ENCODE peak calls at places on chromosomes 6 and 20, in nine cellular contexts. S is Peyer's patch, Q is suprapubic skin, T is tibial nerve, Z is esophagus squamous epithelium, H is uterus, D is body of pancreas, C is A549, E is HCT116. P is an unnamed sample. For H3K9me3, the result is how much of the 10 kb centered on the place peaks cover.

GRCh38 chr6:143539723-143540122 is 28.2 kb upstream of the FUCA2 start:
- DNase-seq in S (no peak), Q (no peak), T (no peak), Z (no peak), H (no peak), D (no peak), C (no peak), E (no peak), P (no peak)

GRCh38 chr6:134002821-134003220 is 49.6 kb downstream of the SLC2A12 start:
- DNase-seq in S (no peak), Q (no peak), T (no peak), Z (no peak), H (no peak), D (no peak), C (no peak), E (no peak), P (no peak)

GRCh38 chr6:34986845-34987246 is 97.8 kb downstream of the ANKS1A start:
- DNase-seq in S (peak), Q (peak), T (peak), Z (no peak), H (peak), D (peak), C (peak), E (peak), P (peak)

GRCh38 chr20:5316188-5317158 is at the start of gene PROKR2:
- DNase-seq in S (no peak), Q (no peak), T (no peak), Z (no peak), H (no peak), D (no peak), C (no peak), E (no peak), P (peak)

GRCh38 chr6:40894962-40895799 is 143.8 kb downstream of the UNC5CL start:
- DNase-seq in S (peak), Q (peak), T (peak), Z (no peak), H (peak), D (peak), C (peak), E (peak), P (peak)

GRCh38 chr6:105769197-105769596 is 316.9 kb upstream of the PRDM1 start:
- DNase-seq in S (no peak), Q (no peak), T (no peak), Z (no peak), H (no peak), D (no peak), C (no peak), E (no peak), P (no peak)

GRCh38 chr6:129416337-129416990 is 293.5 kb downstream of the ARHGAP18 start:
- DNase-seq in S (no peak), Q (no peak), T (no peak), Z (no peak), H (no peak), D (no peak), C (no peak), E (no peak), P (no peak)

GRCh38 chr6:158361961-158362634 is 49.8 kb downstream of the TULP4 start:
- DNase-seq in S (no peak), Q (no peak), T (no peak), Z (no peak), H (no peak), D (no peak), C (no peak), E (no peak), P (no peak)

GRCh38 chr20:38270869-38271608 is 10.5 kb upstream of the KIAA1755 start:
- DNase-seq in S (peak), Q (no peak), T (peak), Z (no peak), H (peak), D (no peak), C (peak), E (peak), P (peak)

GRCh38 chr6:20810732-20811111 is 276.5 kb downstream of the CDKAL1 start:
- DNase-seq in S (no peak), Q (no peak), T (no peak), Z (no peak), H (no peak), D (no peak), C (peak), E (no peak), P (no peak)

GRCh38 chr6:160412993-160413392 is 64.8 kb downstream of the SLC22A3 start:
- DNase-seq in S (no peak), Q (no peak), T (no peak), Z (no peak), H (no peak), D (no peak), C (no peak), E (no peak), P (no peak)

GRCh38 chr6:138572200-138572875 is 73.0 kb upstream of the NHSL1 start:
- DNase-seq in S (peak), Q (no peak), T (peak), Z (no peak), H (peak), D (peak), C (no peak), E (no peak), P (peak)

GRCh38 chr6:131924881-131925474 is 26.2 kb downstream of the CCN2 start:
- DNase-seq in S (no peak), Q (no peak), T (no peak), Z (no peak), H (no peak), D (no peak), C (peak), E (peak), P (no peak)

GRCh38 chr20:23161244-23161875 is 75.2 kb upstream of the CD93 start:
- DNase-seq in S (no peak), Q (no peak), T (no peak), Z (no peak), H (peak), D (no peak), C (no peak), E (no peak), P (no peak)

GRCh38 chr20:60102665-60103210 is 144.5 kb downstream of the CDH26 start:
- DNase-seq in S (no peak), Q (no peak), T (no peak), Z (no peak), H (no peak), D (no peak), C (no peak), E (no peak), P (no peak)

GRCh38 chr20:33731693-33732165 is at the start of gene ZNF341:
- DNase-seq in S (peak), Q (peak), T (peak), Z (peak), H (peak), D (peak), C (peak), E (peak), P (peak)

GRCh38 chr6:108735991-108736345 is 112.3 kb upstream of the ARMC2 start:
- DNase-seq in S (peak), Q (peak), T (no peak), Z (no peak), H (no peak), D (no peak), C (no peak), E (peak), P (no peak)

GRCh38 chr6:1572892-1573291 is 36.8 kb upstream of the FOXC1 start:
- DNase-seq in S (no peak), Q (no peak), T (peak), Z (no peak), H (no peak), D (no peak), C (no peak), E (no peak), P (no peak)

GRCh38 chr6:6712258-6712978 is 123.9 kb downstream of the LY86 start:
- DNase-seq in S (peak), Q (no peak), T (no peak), Z (no peak), H (no peak), D (peak), C (peak), E (peak), P (no peak)

DNA sequence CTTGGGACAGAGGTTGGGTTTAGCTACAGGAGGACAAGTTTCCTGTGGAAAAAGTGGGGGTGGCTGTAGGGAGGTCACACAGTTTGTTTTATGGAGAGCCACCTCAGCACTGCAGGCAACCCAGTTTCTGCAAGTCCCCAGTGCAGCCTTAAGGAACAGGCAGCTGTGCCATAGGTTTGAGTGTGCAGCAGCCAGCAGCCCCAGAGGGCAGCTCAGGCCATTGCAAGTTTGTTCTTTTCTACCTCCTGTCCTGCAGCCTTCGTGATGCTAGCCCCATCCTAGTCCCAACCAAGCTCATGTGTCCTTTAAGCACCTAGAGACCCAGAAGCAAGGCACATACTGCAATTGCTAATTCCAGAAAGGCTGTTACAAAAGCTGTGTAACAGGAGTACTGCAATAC is 58.8 kb downstream of the ZBTB9 start:
- DNase-seq in S (no peak), Q (no peak), T (no peak), Z (no peak), H (no peak), D (no peak), C (no peak), E (no peak), P (no peak)
- TF ChIP-seq CTCF in S (no peak), Q (no peak), T (no peak), Z (no peak), H (no peak), D (no peak), C (no peak), E (no peak), P (no peak)

GRCh38 chr6:14537061-14537460 is 419.5 kb downstream of the CD83 start:
- DNase-seq in S (no peak), Q (no peak), T (no peak), Z (no peak), H (no peak), D (no peak), C (no peak), E (no peak), P (no peak)
- H3K9me3 ChIP-seq in S (under half), Q (under half), T (under half), Z (under half), H (under half), D (under half), C (under half), E (under half), P (under half)

GRCh38 chr6:85677243-85677956 is 34.7 kb upstream of the SYNCRIP start:
- DNase-seq in S (no peak), Q (no peak), T (no peak), Z (no peak), H (no peak), D (no peak), C (no peak), E (no peak), P (no peak)
- TF ChIP-seq POLR2A in S (no peak), Q (no peak), T (no peak), Z (no peak), H (no peak), D (no peak), C (no peak), E (no peak), P (no peak)

DNA sequence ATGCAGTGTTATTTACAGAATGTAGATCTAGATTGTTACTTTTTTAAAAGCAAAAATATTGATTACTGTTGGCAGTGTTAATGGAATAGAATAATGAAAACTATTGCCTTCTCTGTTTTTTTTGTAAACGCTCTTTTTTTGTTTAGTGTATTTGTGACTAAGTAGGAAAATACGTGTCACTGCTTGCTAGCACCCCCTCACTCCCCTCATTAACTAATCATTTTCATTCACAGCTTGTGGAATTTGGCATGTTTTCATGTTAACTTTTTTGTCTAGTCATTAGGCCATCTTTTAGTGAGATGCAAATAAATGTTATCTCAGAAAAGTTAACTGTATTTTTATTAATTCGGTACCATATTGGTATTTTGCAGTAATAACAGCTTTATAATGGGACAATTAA is 29.8 kb downstream of the ADGRG6 start:
- DNase-seq in S (no peak), Q (no peak), T (no peak), Z (no peak), H (no peak), D (no peak), C (no peak), E (no peak), P (no peak)
- TF ChIP-seq CTCF in S (no peak), Q (no peak), T (no peak), Z (no peak), H (no peak), D (no peak), C (no peak), E (no peak), P (no peak)

GRCh38 chr6:116801971-116802370 is 26.9 kb downstream of the GPRC6A start:
- DNase-seq in S (no peak), Q (no peak), T (no peak), Z (no peak), H (no peak), D (no peak), C (no peak), E (no peak), P (no peak)
- H3K9me3 ChIP-seq in S (under half), Q (under half), T (under half), Z (under half), H (under half), D (under half), C (under half), E (under half), P (under half)

DNA sequence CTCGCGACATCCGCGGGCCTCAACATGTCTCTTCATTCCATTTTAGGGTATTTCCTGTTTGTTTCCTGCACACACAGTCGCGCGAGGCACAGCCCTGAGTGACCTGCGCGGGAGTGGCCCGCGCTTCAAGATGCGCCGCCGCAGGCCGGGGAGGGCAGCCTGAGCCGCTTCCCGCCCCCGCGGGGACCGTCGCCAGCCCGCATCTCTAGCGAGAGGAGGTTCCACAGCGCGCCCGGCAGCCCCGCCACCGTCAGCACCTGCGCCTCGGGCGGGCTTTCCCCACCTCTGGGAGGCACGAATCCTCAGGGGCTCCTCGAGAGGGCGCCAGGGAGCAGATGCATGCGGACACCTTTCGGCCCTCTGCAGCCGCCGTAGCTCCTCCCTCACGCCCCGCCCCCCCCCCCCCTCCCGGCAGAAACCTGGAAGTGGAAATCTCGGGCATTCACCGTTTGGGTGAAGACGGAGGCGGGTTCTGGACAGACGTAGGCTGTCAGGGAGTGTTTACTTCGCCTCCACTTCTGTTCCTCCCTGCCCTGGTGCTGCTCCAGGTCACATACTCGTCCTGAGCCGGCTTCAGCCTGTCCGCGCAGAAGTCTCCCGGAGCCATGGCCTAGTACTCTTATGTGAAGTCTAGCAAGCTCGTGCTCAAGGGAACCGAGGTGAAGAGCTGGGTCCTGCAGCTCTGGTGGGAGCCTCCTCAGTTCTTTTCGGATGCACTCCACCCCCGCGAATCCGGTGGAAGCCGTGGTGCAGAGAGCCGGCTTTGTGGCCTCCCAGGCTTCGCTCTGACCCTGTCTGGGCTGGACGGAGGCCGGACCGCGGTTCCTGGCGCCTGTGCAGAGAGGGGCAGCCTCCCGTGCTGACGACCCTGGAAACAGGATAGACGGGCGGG is 880.5 kb upstream of the DEFB115 start:
- DNase-seq in S (peak), Q (peak), T (peak), Z (no peak), H (peak), D (peak), C (peak), E (peak), P (peak)
- TF ChIP-seq POLR2A in S (peak), Q (no peak), T (no peak), Z (no peak), H (no peak), D (peak), C (peak), E (peak), P (no peak)

GRCh38 chr20:2311329-2311728 is 15.5 kb downstream of the TGM3 start:
- DNase-seq in S (no peak), Q (no peak), T (no peak), Z (no peak), H (no peak), D (no peak), C (no peak), E (no peak), P (no peak)
- TF ChIP-seq CTCF in S (no peak), Q (no peak), T (no peak), Z (no peak), H (no peak), D (no peak), C (no peak), E (no peak), P (no peak)

GRCh38 chr6:114157848-114158247 is 185.0 kb downstream of the HS3ST5 start:
- DNase-seq in S (no peak), Q (no peak), T (no peak), Z (no peak), H (no peak), D (no peak), C (no peak), E (no peak), P (no peak)

GRCh38 chr6:114158838-114159694 is 183.8 kb downstream of the HS3ST5 start:
- DNase-seq in S (no peak), Q (no peak), T (no peak), Z (no peak), H (no peak), D (no peak), C (no peak), E (no peak), P (no peak)

GRCh38 chr6:114151070-114151685 is 180.2 kb upstream of the HDAC2 start:
- DNase-seq in S (no peak), Q (no peak), T (no peak), Z (no peak), H (no peak), D (no peak), C (no peak), E (no peak), P (no peak)

GRCh38 chr6:114154812-114155211 is 183.9 kb upstream of the HDAC2 start:
- DNase-seq in S (no peak), Q (no peak), T (no peak), Z (no peak), H (no peak), D (no peak), C (no peak), E (no peak), P (no peak)

DNA sequence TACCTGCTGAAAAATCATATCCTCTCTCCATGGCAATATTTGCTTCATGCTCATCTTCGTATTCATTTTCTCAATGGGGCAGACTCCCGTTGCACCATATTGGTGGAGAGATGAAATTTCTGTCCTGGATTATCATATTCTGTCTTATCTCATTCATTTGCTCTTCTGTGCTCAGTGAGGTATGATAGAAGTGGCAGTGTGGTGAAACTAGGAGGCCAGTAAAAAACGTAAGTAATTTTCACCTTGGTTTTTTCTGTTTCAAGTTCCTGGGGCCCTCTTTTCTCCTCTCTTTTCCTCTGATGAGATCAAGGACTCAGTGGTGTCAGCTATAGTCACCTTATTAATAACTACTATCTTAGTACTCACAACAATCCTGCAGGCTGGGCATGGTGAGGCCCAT is 182.5 kb upstream of the HDAC2 start:
- DNase-seq in S (no peak), Q (no peak), T (no peak), Z (no peak), H (no peak), D (no peak), C (no peak), E (no peak), P (no peak)
- H3K9me3 ChIP-seq in S (under half), Q (under half), T (under half), Z (under half), H (under half), D (under half), C (under half), E (under half), P (under half)

GRCh38 chr6:27138398-27138797 is 109.1 kb upstream of the PRSS16 start:
- DNase-seq in S (no peak), Q (no peak), T (no peak), Z (no peak), H (no peak), D (no peak), C (no peak), E (no peak), P (no peak)

GRCh38 chr6:27136978-27137814 is 110.3 kb upstream of the PRSS16 start:
- DNase-seq in S (no peak), Q (no peak), T (no peak), Z (no peak), H (no peak), D (no peak), C (peak), E (no peak), P (no peak)

GRCh38 chr6:27139753-27140522 is 107.6 kb upstream of the PRSS16 start:
- DNase-seq in S (no peak), Q (no peak), T (no peak), Z (no peak), H (no peak), D (no peak), C (peak), E (no peak), P (peak)

GRCh38 chr6:27141013-27141412 is 106.5 kb upstream of the PRSS16 start:
- DNase-seq in S (no peak), Q (no peak), T (no peak), Z (no peak), H (no peak), D (no peak), C (no peak), E (no peak), P (no peak)

DNA sequence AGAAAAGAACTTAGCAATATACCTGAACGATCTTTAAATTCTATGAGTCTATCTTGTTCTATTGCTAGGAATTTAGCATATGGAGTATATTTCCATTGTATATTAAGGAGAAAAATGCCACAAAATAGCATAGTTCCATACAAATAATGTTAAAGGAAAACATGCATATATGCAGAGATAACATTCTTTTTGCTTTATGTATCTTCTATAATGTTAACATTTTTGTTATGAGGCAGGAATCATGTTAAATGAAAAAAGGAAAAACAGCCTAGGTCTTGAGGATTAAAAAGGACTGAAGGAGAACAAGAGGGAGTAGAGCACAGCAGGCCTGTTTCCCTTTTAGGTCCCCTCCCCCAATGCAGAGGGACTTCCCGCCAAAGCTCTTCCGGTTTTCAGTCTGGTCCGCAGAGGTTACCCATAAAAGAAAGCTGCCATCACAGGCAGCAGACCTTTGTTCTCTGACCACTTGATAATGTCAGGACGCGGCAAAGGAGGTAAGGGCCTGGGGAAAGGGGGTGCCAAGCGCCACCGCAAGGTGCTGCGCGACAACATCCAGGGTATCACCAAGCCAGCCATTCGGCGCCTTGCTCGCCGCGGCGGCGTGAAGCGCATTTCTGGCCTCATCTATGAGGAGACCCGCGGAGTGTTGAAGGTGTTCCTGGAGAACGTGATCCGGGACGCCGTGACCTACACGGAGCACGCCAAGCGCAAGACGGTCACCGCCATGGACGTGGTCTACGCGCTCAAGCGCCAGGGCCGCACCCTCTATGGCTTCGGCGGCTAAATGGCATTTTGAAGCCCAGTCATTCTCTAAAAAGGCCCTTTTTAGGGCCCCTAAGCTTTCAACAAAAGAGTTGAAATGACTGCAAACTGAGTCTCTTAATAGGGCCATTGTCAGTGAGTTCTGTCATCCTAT is 108.4 kb upstream of the PRSS16 start:
- DNase-seq in S (peak), Q (no peak), T (peak), Z (no peak), H (peak), D (no peak), C (peak), E (no peak), P (peak)
- TF ChIP-seq POLR2A in S (peak), Q (no peak), T (peak), Z (peak), H (no peak), D (peak), C (peak), E (no peak), P (no peak)

GRCh38 chr20:61724376-61724775 is 341.3 kb downstream of the TAF4 start:
- DNase-seq in S (no peak), Q (no peak), T (no peak), Z (no peak), H (no peak), D (no peak), C (peak), E (no peak), P (no peak)
- TF ChIP-seq CTCF in S (no peak), Q (no peak), T (no peak), Z (no peak), H (no peak), D (no peak), C (peak), E (peak), P (peak)